ENCODE peak calls at places on chromosomes 5 and 9, in eight cellular contexts. K is cardiac fibroblast, D is GM23248, Z is EL, F is NCI-H1092, O is progenitor cell of endocrine pancreas, B is anterior cingulate cortex, N is D721Med. M is an unnamed sample.

GRCh38 chr5:154238776-154239481 is 48.4 kb downstream of the GALNT10 start:
- DNase-seq in K (no peak), D (no peak), Z (no peak), F (no peak), O (no peak), B (no peak), N (no peak), M (peak)

GRCh38 chr5:66621146-66621545 is 25.0 kb downstream of the MAST4 start:
- DNase-seq in K (peak), D (peak), Z (no peak), F (no peak), O (no peak), B (no peak), N (no peak), M (no peak)

GRCh38 chr5:169874626-169875025 is 105.7 kb downstream of the INSYN2B start:
- DNase-seq in K (no peak), D (peak), Z (no peak), F (no peak), O (no peak), B (no peak), N (no peak), M (no peak)

GRCh38 chr5:135625961-135626360 is 47.2 kb upstream of the CXCL14 start:
- DNase-seq in K (no peak), D (no peak), Z (no peak), F (no peak), O (no peak), B (no peak), N (no peak), M (no peak)

GRCh38 chr5:138444078-138444773 is 5.4 kb downstream of the REEP2 start:
- DNase-seq in K (no peak), D (no peak), Z (no peak), F (no peak), O (no peak), B (no peak), N (no peak), M (no peak)

GRCh38 chr9:127921592-127922120 is 4.8 kb upstream of the ST6GALNAC4 start:
- DNase-seq in K (peak), D (peak), Z (peak), F (no peak), O (peak), B (no peak), N (peak), M (peak)

GRCh38 chr5:55711531-55712022 is 547 bp downstream of the SLC38A9 start:
- DNase-seq in K (no peak), D (peak), Z (no peak), F (no peak), O (no peak), B (no peak), N (no peak), M (peak)

GRCh38 chr9:126000256-126000655 is 253.1 kb downstream of the PBX3 start:
- DNase-seq in K (no peak), D (no peak), Z (no peak), F (no peak), O (no peak), B (no peak), N (no peak), M (no peak)

GRCh38 chr5:179315356-179315890 is 29.8 kb downstream of the ADAMTS2 start:
- DNase-seq in K (no peak), D (no peak), Z (no peak), F (no peak), O (no peak), B (no peak), N (no peak), M (no peak)

M was measured in germinal center.